ENCODE peak calls at places on chromosomes 3 and 15, in six cellular contexts. P is colonic mucosa, L is neuronal stem cell, F is testis, Q is left ventricle myocardium inferior, S is H9. Z is an unnamed sample. For H3K27me3, the result is how much of the 10 kb centered on the place peaks cover.

GRCh38 chr3:169286992-169287391 is 376.5 kb downstream of the MECOM start:
- DNase-seq in S (no peak), F (no peak), L (no peak), P (peak), Q (no peak), Z (peak)

GRCh38 chr3:178451799-178452198 is 84.4 kb upstream of the KCNMB2 start:
- DNase-seq in S (no peak), Q (no peak), P (no peak), L (no peak), F (no peak), Z (no peak)

GRCh38 chr3:14297784-14298236 is 104.6 kb upstream of the SLC6A6 start:
- DNase-seq in Q (peak), P (no peak), S (no peak), L (no peak), F (peak), Z (no peak)

GRCh38 chr15:63003836-63004610 is 38.5 kb upstream of the TPM1 start:
- DNase-seq in F (no peak), S (peak), Q (no peak), L (no peak), P (no peak), Z (peak)

GRCh38 chr3:5314897-5315296 is 127.4 kb downstream of the EDEM1 start:
- DNase-seq in L (no peak), F (no peak), Q (no peak), P (no peak), S (no peak), Z (no peak)

GRCh38 chr3:58306662-58307286 is 454 bp downstream of the HTD2 start:
- DNase-seq in Q (peak), P (peak), L (no peak), S (peak), F (peak), Z (peak)

GRCh38 chr15:84955089-84955848 is 26.4 kb upstream of the PDE8A start:
- DNase-seq in F (peak), P (peak), L (peak), S (peak), Q (peak), Z (peak)

GRCh38 chr3:136831461-136831860 is 12.5 kb downstream of the SLC35G2 start:
- DNase-seq in L (no peak), Q (no peak), P (no peak), S (no peak), F (peak), Z (no peak)

GRCh38 chr3:144380832-144381231 is 409.2 kb downstream of the DIPK2A start:
- DNase-seq in P (no peak), Q (no peak), S (no peak), F (no peak), L (no peak), Z (no peak)

GRCh38 chr15:92069308-92070244 is 216.1 kb downstream of the SLCO3A1 start:
- DNase-seq in F (no peak), L (no peak), P (peak), S (no peak), Q (peak), Z (no peak)

GRCh38 chr15:39000008-39000734 is 435.6 kb upstream of the RASGRP1 start:
- DNase-seq in P (no peak), F (no peak), S (no peak), L (no peak), Q (no peak), Z (no peak)

GRCh38 chr15:53985562-53985961 is 7.3 kb downstream of the UNC13C start:
- DNase-seq in F (no peak), S (no peak), P (no peak), Q (no peak), L (no peak), Z (no peak)

GRCh38 chr3:95434436-95434835 is 1371.6 kb downstream of the NSUN3 start:
- DNase-seq in P (no peak), L (no peak), S (no peak), Q (no peak), F (no peak), Z (no peak)

GRCh38 chr3:69737396-69737795 is 1.9 kb upstream of the MITF start:
- DNase-seq in S (no peak), L (no peak), Q (no peak), P (no peak), F (no peak), Z (no peak)
- H3K27me3 ChIP-seq in S (under half), L (under half), Q (under half), P (under half), F (under half), Z (under half)

GRCh38 chr3:128491071-128491899 is 1.7 kb downstream of the GATA2 start:
- DNase-seq in S (peak), F (no peak), P (no peak), L (no peak), Q (no peak), Z (no peak)

GRCh38 chr3:128494152-128494650 is 1.2 kb upstream of the GATA2 start:
- DNase-seq in P (no peak), L (no peak), F (no peak), Q (no peak), S (no peak), Z (no peak)

GRCh38 chr3:128491900-128492352 is 1.1 kb downstream of the GATA2 start:
- DNase-seq in L (no peak), S (peak), P (no peak), Q (no peak), F (no peak), Z (no peak)

GRCh38 chr3:128493221-128494151 is 485 bp upstream of the GATA2 start:
- DNase-seq in L (no peak), F (no peak), S (peak), P (no peak), Q (no peak), Z (no peak)

GRCh38 chr3:128492353-128493220 is at the start of gene GATA2:
- DNase-seq in Q (no peak), L (no peak), F (no peak), S (peak), P (no peak), Z (no peak)
- H3K27me3 ChIP-seq in Q (half or more), L (half or more), F (under half), S (half or more), P (half or more), Z (under half)

GRCh38 chr15:70274255-70274654 is 176.5 kb upstream of the TLE3 start:
- DNase-seq in S (no peak), F (no peak), L (no peak), P (no peak), Q (no peak), Z (no peak)
- H3K27me3 ChIP-seq in S (under half), F (under half), L (under half), P (under half), Q (under half), Z (under half)

GRCh38 chr3:126666600-126667528 is 11.9 kb upstream of the TXNRD3 start:
- DNase-seq in P (no peak), L (no peak), Q (no peak), S (no peak), F (no peak), Z (no peak)
- H3K27me3 ChIP-seq in P (under half), L (under half), Q (under half), S (under half), F (under half), Z (under half)

GRCh38 chr15:89376441-89376840 is 41.8 kb upstream of the POLG start:
- DNase-seq in P (no peak), F (no peak), L (no peak), S (no peak), Q (no peak), Z (no peak)

GRCh38 chr15:89374116-89375004 is 39.7 kb upstream of the POLG start:
- DNase-seq in P (no peak), L (no peak), Q (no peak), S (no peak), F (no peak), Z (no peak)

GRCh38 chr15:89377842-89378698 is 43.4 kb upstream of the POLG start:
- DNase-seq in Q (no peak), F (peak), P (no peak), S (peak), L (no peak), Z (no peak)

GRCh38 chr15:89377042-89377841 is 42.6 kb upstream of the POLG start:
- DNase-seq in L (no peak), Q (no peak), P (no peak), F (no peak), S (peak), Z (no peak)

DNA sequence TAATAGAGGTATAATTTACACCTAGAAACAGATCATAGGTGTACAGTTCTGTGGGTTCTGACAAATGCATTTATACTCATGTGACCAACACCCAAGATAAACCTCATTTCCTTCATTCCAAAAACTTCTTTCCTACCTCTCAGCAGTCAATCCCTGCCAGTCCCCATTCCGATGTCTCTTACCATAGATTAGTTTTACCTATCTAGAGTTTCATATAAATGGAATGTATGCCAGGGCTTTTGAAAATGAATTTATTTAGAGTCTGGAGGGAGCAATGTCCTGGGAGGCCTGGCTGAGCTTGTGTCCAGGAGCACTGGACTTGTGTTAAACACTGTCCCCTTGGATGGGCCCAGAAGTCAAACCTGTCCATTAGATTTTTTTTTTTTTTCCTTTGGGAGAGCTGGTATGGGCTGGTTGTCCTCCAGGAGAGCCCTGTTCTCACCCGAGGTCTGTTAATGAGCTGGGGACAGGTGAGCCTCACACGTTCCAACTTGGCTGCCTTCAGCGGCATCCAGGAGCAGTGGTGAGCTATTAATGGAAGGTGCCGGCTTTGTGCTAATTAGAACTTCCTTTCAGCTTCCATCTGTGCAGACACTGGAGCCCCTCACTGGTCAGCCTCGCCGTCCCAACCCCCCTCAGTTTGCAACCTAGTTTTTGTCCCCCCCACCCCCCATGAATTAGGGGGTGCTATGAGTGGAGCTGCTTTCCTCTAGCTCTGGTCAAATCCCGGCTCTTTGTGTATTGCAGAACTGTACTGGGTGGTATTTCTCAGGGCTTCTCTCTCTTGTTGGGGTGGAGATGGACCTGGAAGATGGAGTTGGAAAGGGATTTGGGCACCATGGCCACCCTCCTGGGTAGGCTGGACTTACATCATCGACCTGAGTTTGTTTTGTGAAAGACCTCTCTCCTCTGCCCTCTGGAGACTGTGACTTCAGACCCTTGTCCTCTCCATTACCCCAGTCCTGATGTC is 40.8 kb upstream of the POLG start:
- DNase-seq in L (no peak), F (no peak), S (peak), P (no peak), Q (no peak), Z (no peak)
- H3K27me3 ChIP-seq in L (half or more), F (under half), S (half or more), P (half or more), Q (half or more), Z (under half)

DNA sequence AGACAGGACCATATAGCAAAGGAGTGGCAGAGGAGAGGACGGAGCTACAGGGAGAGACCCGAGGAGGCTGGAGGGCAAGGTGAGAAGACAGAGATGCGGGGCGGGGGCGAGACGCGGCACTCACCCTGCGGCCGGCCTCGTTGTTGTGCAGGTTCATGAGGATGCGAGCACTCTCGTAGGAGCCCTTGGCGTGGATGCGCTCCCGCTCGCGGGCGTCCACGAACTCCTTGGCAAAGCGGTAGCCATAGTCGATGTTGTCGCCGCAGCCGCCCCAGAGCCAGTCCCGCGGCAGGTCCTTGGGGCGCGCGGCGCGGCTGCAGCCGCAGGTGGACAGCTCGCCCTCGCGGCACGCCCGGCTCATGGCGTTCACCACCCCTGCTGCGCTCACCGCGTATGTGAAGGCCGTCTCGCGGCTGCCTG is 12.9 kb downstream of the WNT5A start:
- DNase-seq in S (peak), L (peak), Q (no peak), P (no peak), F (no peak), Z (no peak)
- H3K27me3 ChIP-seq in S (under half), L (under half), Q (under half), P (under half), F (under half), Z (under half)

DNA sequence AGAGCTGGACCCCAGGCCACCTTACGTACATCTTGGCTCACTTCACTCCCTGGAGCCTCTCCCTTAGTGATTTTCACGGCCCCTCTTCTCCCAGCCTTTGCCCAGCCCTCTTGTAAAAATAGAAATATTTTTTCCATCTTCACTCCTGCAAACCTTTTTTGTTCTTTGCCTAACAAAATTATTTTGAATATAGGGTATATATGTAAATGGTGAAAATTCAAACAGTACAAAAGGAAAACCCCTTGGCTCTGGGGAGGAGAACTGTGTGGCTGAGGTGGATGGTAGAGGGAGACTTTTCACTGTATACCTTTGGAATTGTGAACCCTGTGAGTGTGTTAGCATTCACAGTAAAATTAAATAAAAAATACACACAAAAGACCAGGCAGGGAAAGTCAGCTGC is 34.9 kb upstream of the POLG start:
- DNase-seq in L (no peak), S (no peak), F (no peak), P (no peak), Q (no peak), Z (no peak)
- H3K27me3 ChIP-seq in L (half or more), S (half or more), F (under half), P (half or more), Q (half or more), Z (under half)

Z was measured in SJCRH30.